ENCODE peak calls at places on chromosomes 4 and X, in eight cellular contexts. P is CD8-positive, alpha-beta T cell; A is uterus; C is PC-3; T is lung; M is endodermal cell; B is WERI-Rb-1; R is pancreas. K is an unnamed sample.

GRCh38 chr4:38275331-38275821 is 315.2 kb downstream of the PTTG2 start:
- DNase-seq in T (peak; percentile 78), M (peak; percentile 64), P (no peak), R (no peak), B (no peak), C (peak; percentile 73), A (no peak), K (no peak)

GRCh38 chr4:3470244-3471097 is 7.4 kb downstream of the DOK7 start:
- DNase-seq in T (no peak), M (no peak), C (peak; percentile 40), R (peak; percentile 58), B (no peak), A (no peak), P (no peak), K (no peak)

GRCh38 chr4:53313510-53313909 is 52.4 kb downstream of the SCFD2 start:
- DNase-seq in P (no peak), B (peak; percentile 52), R (no peak), M (peak; percentile 72), C (peak; percentile 53), T (no peak), A (no peak), K (no peak)

GRCh38 chrX:45508459-45508858 is 307.8 kb upstream of the DIPK2B start:
- DNase-seq in B (no peak), M (no peak), A (no peak), R (no peak), P (no peak), T (no peak), C (peak; percentile 72), K (no peak)

GRCh38 chr4:8225704-8226443 is 26.8 kb downstream of the SH3TC1 start:
- DNase-seq in M (peak; percentile 84), A (no peak), T (no peak), B (peak; percentile 71), P (no peak), R (no peak), C (no peak), K (no peak)

GRCh38 chrX:110341189-110342035 is 17.2 kb upstream of the RTL9 start:
- DNase-seq in C (peak; percentile 78), M (no peak), B (no peak), A (no peak), P (no peak), T (no peak), R (no peak), K (no peak)

GRCh38 chrX:134244043-134244442 is 7.1 kb downstream of the CCDC160 start:
- DNase-seq in B (no peak), A (no peak), P (no peak), M (no peak), R (no peak), T (no peak), C (peak; percentile 81), K (no peak)

GRCh38 chr4:54657194-54657555 is 582 bp upstream of the KIT start:
- DNase-seq in M (peak; percentile 82), P (no peak), T (no peak), B (no peak), R (peak; percentile 54), C (no peak), A (no peak), K (no peak)

GRCh38 chrX:313546-313945 is 5.0 kb downstream of the GTPBP6 start:
- DNase-seq in T (no peak), C (no peak), R (peak; percentile 41), B (no peak), A (no peak), M (no peak), P (no peak), K (no peak)

GRCh38 chr4:113921089-113921842 is 58.2 kb downstream of the ARSJ start:
- DNase-seq in T (no peak), P (no peak), M (no peak), C (no peak), R (no peak), A (no peak), B (no peak), K (no peak)

GRCh38 chr4:142356797-142357196 is 489.3 kb downstream of the INPP4B start:
- DNase-seq in M (no peak), P (no peak), B (no peak), C (no peak), T (no peak), R (no peak), A (no peak), K (no peak)
- H3K27ac ChIP-seq in M (no peak overlapping the region), P (peak overlapping the region; percentile 3), B (no peak overlapping the region), C (no peak overlapping the region), T (no peak overlapping the region), R (no peak overlapping the region), A (no peak overlapping the region), K (no peak overlapping the region)

DNA sequence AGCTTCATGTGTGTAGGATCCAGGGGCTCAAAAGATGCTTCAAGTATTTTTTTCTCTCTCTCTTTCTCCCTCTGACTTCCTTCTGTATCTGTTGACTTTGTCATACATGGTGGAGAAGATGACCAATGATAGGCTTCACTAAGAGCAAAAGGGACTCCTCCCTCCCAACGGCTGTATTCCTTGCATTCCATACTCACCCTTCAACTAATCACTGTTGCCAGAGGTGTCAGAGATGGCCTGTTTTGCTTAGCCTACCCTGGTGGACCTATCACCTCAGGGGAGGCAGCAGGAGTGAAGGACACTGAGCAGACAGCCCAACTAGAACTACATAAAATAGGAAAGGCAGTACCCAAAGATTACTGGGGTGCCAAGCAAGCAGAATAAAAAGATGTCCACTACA is 62.2 kb upstream of the C1QTNF7 start:
- DNase-seq in A (no peak), M (no peak), B (no peak), T (no peak), C (no peak), P (no peak), R (no peak), K (no peak)
- TF ChIP-seq CTCF in A (no peak), M (no peak), B (no peak), T (no peak), C (no peak), P (no peak), R (no peak), K (no peak)

GRCh38 chr4:157992038-157992706 is 180.7 kb downstream of the GASK1B start:
- DNase-seq in C (peak; percentile 81), R (no peak), B (peak; percentile 46), P (no peak), A (peak; percentile 75), M (no peak), T (peak; percentile 53), K (no peak)
- H3K4me3 ChIP-seq in C (peak overlapping the region; percentile 46), R (peak overlapping the region; percentile 35), B (no peak overlapping the region), P (no peak overlapping the region), A (peak overlapping the region; percentile 23), M (no peak overlapping the region), T (no peak overlapping the region), K (peak overlapping the region; percentile 48)

GRCh38 chrX:84187501-84188319 is at the start of gene RPS6KA6:
- DNase-seq in A (peak; percentile 17), C (peak; percentile 16), T (no peak), R (peak; percentile 68), P (no peak), M (peak; percentile 81), B (peak; percentile 22), K (no peak)
- H3K27ac ChIP-seq in A (peak within 1 kb of the TSS; percentile 72), C (no peak within 1 kb of the TSS), T (no peak within 1 kb of the TSS), R (no peak within 1 kb of the TSS), P (no peak within 1 kb of the TSS), M (no peak within 1 kb of the TSS), B (no peak within 1 kb of the TSS), K (peak within 1 kb of the TSS; percentile 74)

GRCh38 chrX:39247536-39247935 is 446.3 kb downstream of the MID1IP1 start:
- DNase-seq in P (no peak), A (no peak), M (no peak), B (no peak), R (no peak), C (no peak), T (no peak), K (no peak)
- TF ChIP-seq CTCF in P (no peak), A (no peak), M (no peak), B (no peak), R (no peak), C (no peak), T (no peak), K (no peak)